ENCODE peak calls at places on chromosomes 11 and 22, in nine cellular contexts. One of them, this sample, is unnamed.

GRCh38 chr11:72553748-72554147 is 119.4 kb upstream of the CLPB start:
- DNase-seq in thoracic aorta: no peak
- DNase-seq in psoas muscle: no peak
- DNase-seq in K562: peak
- DNase-seq in nephron progenitor cell: no peak
- DNase-seq in AG04450: no peak
- DNase-seq in CD4-positive, alpha-beta T cell: no peak
- DNase-seq in H1: peak
- DNase-seq in Peyer's patch: no peak
- DNase-seq in this sample: no peak

GRCh38 chr11:113736323-113736722 is 30.2 kb upstream of the TMPRSS5 start:
- DNase-seq in thoracic aorta: no peak
- DNase-seq in H1: no peak
- DNase-seq in CD4-positive, alpha-beta T cell: no peak
- DNase-seq in psoas muscle: no peak
- DNase-seq in Peyer's patch: no peak
- DNase-seq in K562: no peak
- DNase-seq in nephron progenitor cell: no peak
- DNase-seq in AG04450: no peak
- DNase-seq in this sample: no peak

GRCh38 chr11:74321487-74322188 is 10.2 kb upstream of the P4HA3 start:
- DNase-seq in AG04450: no peak
- DNase-seq in H1: no peak
- DNase-seq in CD4-positive, alpha-beta T cell: no peak
- DNase-seq in Peyer's patch: no peak
- DNase-seq in K562: peak
- DNase-seq in psoas muscle: no peak
- DNase-seq in nephron progenitor cell: peak
- DNase-seq in thoracic aorta: no peak
- DNase-seq in this sample: peak

GRCh38 chr22:37887610-37888378 is 18.3 kb upstream of the MICALL1 start:
- DNase-seq in Peyer's patch: no peak
- DNase-seq in AG04450: peak
- DNase-seq in psoas muscle: no peak
- DNase-seq in nephron progenitor cell: no peak
- DNase-seq in thoracic aorta: no peak
- DNase-seq in CD4-positive, alpha-beta T cell: no peak
- DNase-seq in H1: no peak
- DNase-seq in K562: no peak
- DNase-seq in this sample: no peak

GRCh38 chr11:122045181-122045586 is 70.8 kb downstream of the BLID start:
- DNase-seq in K562: no peak
- DNase-seq in thoracic aorta: no peak
- DNase-seq in CD4-positive, alpha-beta T cell: no peak
- DNase-seq in AG04450: peak
- DNase-seq in psoas muscle: no peak
- DNase-seq in nephron progenitor cell: no peak
- DNase-seq in Peyer's patch: no peak
- DNase-seq in H1: no peak
- DNase-seq in this sample: no peak

GRCh38 chr22:41366323-41367014 is 15.3 kb upstream of the TEF start:
- DNase-seq in thoracic aorta: no peak
- DNase-seq in CD4-positive, alpha-beta T cell: no peak
- DNase-seq in H1: no peak
- DNase-seq in Peyer's patch: no peak
- DNase-seq in nephron progenitor cell: no peak
- DNase-seq in psoas muscle: no peak
- DNase-seq in K562: no peak
- DNase-seq in AG04450: no peak
- DNase-seq in this sample: no peak

GRCh38 chr22:22878801-22879674 is 8.6 kb upstream of the IGLL5 start:
- DNase-seq in psoas muscle: no peak
- DNase-seq in H1: no peak
- DNase-seq in CD4-positive, alpha-beta T cell: no peak
- DNase-seq in thoracic aorta: no peak
- DNase-seq in Peyer's patch: no peak
- DNase-seq in AG04450: no peak
- DNase-seq in nephron progenitor cell: no peak
- DNase-seq in K562: no peak
- DNase-seq in this sample: no peak

GRCh38 chr11:111427471-111427912 is 48.4 kb upstream of the POU2AF1 start:
- DNase-seq in K562: peak
- DNase-seq in psoas muscle: no peak
- DNase-seq in AG04450: no peak
- DNase-seq in thoracic aorta: no peak
- DNase-seq in CD4-positive, alpha-beta T cell: no peak
- DNase-seq in H1: no peak
- DNase-seq in nephron progenitor cell: no peak
- DNase-seq in Peyer's patch: no peak
- DNase-seq in this sample: no peak

GRCh38 chr11:31441296-31441695 is 68.1 kb downstream of the IMMP1L start:
- DNase-seq in psoas muscle: no peak
- DNase-seq in CD4-positive, alpha-beta T cell: no peak
- DNase-seq in Peyer's patch: no peak
- DNase-seq in thoracic aorta: no peak
- DNase-seq in nephron progenitor cell: no peak
- DNase-seq in AG04450: no peak
- DNase-seq in H1: no peak
- DNase-seq in K562: no peak
- DNase-seq in this sample: no peak
- TF ChIP-seq CTCF in psoas muscle: no peak
- TF ChIP-seq CTCF in CD4-positive, alpha-beta T cell: no peak
- TF ChIP-seq CTCF in Peyer's patch: no peak
- TF ChIP-seq CTCF in thoracic aorta: no peak
- TF ChIP-seq CTCF in nephron progenitor cell: no peak
- TF ChIP-seq CTCF in AG04450: no peak
- TF ChIP-seq CTCF in H1: no peak
- TF ChIP-seq CTCF in K562: no peak
- TF ChIP-seq CTCF in this sample: no peak

GRCh38 chr11:128701086-128701485 is 7.2 kb downstream of the FLI1 start:
- DNase-seq in nephron progenitor cell: no peak
- DNase-seq in CD4-positive, alpha-beta T cell: no peak
- DNase-seq in H1: no peak
- DNase-seq in Peyer's patch: no peak
- DNase-seq in psoas muscle: no peak
- DNase-seq in K562: no peak
- DNase-seq in thoracic aorta: no peak
- DNase-seq in AG04450: no peak
- DNase-seq in this sample: no peak

GRCh38 chr11:128701936-128702335 is 8.1 kb downstream of the FLI1 start:
- DNase-seq in Peyer's patch: no peak
- DNase-seq in psoas muscle: no peak
- DNase-seq in CD4-positive, alpha-beta T cell: no peak
- DNase-seq in K562: no peak
- DNase-seq in nephron progenitor cell: no peak
- DNase-seq in AG04450: no peak
- DNase-seq in H1: no peak
- DNase-seq in thoracic aorta: no peak
- DNase-seq in this sample: no peak

GRCh38 chr11:128705124-128705920 is 11.4 kb downstream of the FLI1 start:
- DNase-seq in K562: no peak
- DNase-seq in AG04450: no peak
- DNase-seq in H1: no peak
- DNase-seq in thoracic aorta: no peak
- DNase-seq in Peyer's patch: no peak
- DNase-seq in CD4-positive, alpha-beta T cell: no peak
- DNase-seq in psoas muscle: no peak
- DNase-seq in nephron progenitor cell: no peak
- DNase-seq in this sample: no peak

GRCh38 chr11:128707671-128708070 is 13.8 kb downstream of the FLI1 start:
- DNase-seq in H1: no peak
- DNase-seq in K562: no peak
- DNase-seq in nephron progenitor cell: no peak
- DNase-seq in AG04450: no peak
- DNase-seq in Peyer's patch: no peak
- DNase-seq in psoas muscle: no peak
- DNase-seq in CD4-positive, alpha-beta T cell: no peak
- DNase-seq in thoracic aorta: no peak
- DNase-seq in this sample: no peak

GRCh38 chr11:128704517-128704916 is 10.6 kb downstream of the FLI1 start:
- DNase-seq in psoas muscle: no peak
- DNase-seq in K562: no peak
- DNase-seq in H1: no peak
- DNase-seq in nephron progenitor cell: no peak
- DNase-seq in AG04450: no peak
- DNase-seq in CD4-positive, alpha-beta T cell: no peak
- DNase-seq in Peyer's patch: no peak
- DNase-seq in thoracic aorta: no peak
- DNase-seq in this sample: no peak
- TF ChIP-seq CTCF in psoas muscle: no peak
- TF ChIP-seq CTCF in K562: no peak
- TF ChIP-seq CTCF in H1: no peak
- TF ChIP-seq CTCF in nephron progenitor cell: no peak
- TF ChIP-seq CTCF in AG04450: no peak
- TF ChIP-seq CTCF in CD4-positive, alpha-beta T cell: no peak
- TF ChIP-seq CTCF in Peyer's patch: no peak
- TF ChIP-seq CTCF in thoracic aorta: no peak
- TF ChIP-seq CTCF in this sample: no peak

DNA sequence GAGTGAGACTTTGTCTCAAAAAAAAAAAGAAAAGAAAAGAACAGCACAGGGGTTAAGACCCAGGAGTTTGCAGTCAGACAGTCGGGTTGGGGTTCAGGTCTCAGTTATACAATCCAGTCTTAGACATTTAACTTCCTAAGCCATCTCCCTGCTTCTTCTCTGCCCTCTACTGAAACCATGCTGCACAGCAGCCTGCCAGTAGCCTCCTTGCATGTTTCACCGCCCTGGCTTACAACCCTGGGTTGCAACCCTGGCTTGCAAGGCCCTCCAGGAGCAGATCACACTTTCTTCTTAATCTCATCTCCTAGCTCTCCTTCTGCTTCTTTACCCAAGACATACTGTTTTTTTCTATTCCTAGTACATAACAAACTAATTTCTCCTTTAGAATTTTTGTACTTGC is 5.9 kb upstream of the B3GAT3 start:
- DNase-seq in psoas muscle: no peak
- DNase-seq in H1: no peak
- DNase-seq in Peyer's patch: no peak
- DNase-seq in K562: no peak
- DNase-seq in AG04450: no peak
- DNase-seq in CD4-positive, alpha-beta T cell: no peak
- DNase-seq in thoracic aorta: no peak
- DNase-seq in nephron progenitor cell: no peak
- DNase-seq in this sample: no peak
- TF ChIP-seq CTCF in psoas muscle: no peak
- TF ChIP-seq CTCF in H1: no peak
- TF ChIP-seq CTCF in Peyer's patch: no peak
- TF ChIP-seq CTCF in K562: peak
- TF ChIP-seq CTCF in AG04450: no peak
- TF ChIP-seq CTCF in CD4-positive, alpha-beta T cell: no peak
- TF ChIP-seq CTCF in thoracic aorta: no peak
- TF ChIP-seq CTCF in nephron progenitor cell: no peak
- TF ChIP-seq CTCF in this sample: no peak

GRCh38 chr11:70128435-70128906 is 50.4 kb downstream of the ANO1 start:
- DNase-seq in psoas muscle: no peak
- DNase-seq in AG04450: no peak
- DNase-seq in CD4-positive, alpha-beta T cell: no peak
- DNase-seq in nephron progenitor cell: peak
- DNase-seq in thoracic aorta: peak
- DNase-seq in H1: peak
- DNase-seq in K562: no peak
- DNase-seq in Peyer's patch: no peak
- DNase-seq in this sample: no peak
- TF ChIP-seq CTCF in psoas muscle: no peak
- TF ChIP-seq CTCF in AG04450: no peak
- TF ChIP-seq CTCF in CD4-positive, alpha-beta T cell: no peak
- TF ChIP-seq CTCF in nephron progenitor cell: no peak
- TF ChIP-seq CTCF in thoracic aorta: peak
- TF ChIP-seq CTCF in H1: no peak
- TF ChIP-seq CTCF in K562: no peak
- TF ChIP-seq CTCF in Peyer's patch: no peak
- TF ChIP-seq CTCF in this sample: peak

GRCh38 chr11:86919557-86920210 is 35.5 kb downstream of the FZD4 start:
- DNase-seq in psoas muscle: no peak
- DNase-seq in CD4-positive, alpha-beta T cell: no peak
- DNase-seq in thoracic aorta: no peak
- DNase-seq in AG04450: peak
- DNase-seq in H1: no peak
- DNase-seq in nephron progenitor cell: no peak
- DNase-seq in Peyer's patch: no peak
- DNase-seq in K562: peak
- DNase-seq in this sample: no peak
- TF ChIP-seq CTCF in psoas muscle: peak
- TF ChIP-seq CTCF in CD4-positive, alpha-beta T cell: no peak
- TF ChIP-seq CTCF in thoracic aorta: peak
- TF ChIP-seq CTCF in AG04450: peak
- TF ChIP-seq CTCF in H1: peak
- TF ChIP-seq CTCF in nephron progenitor cell: peak
- TF ChIP-seq CTCF in Peyer's patch: peak
- TF ChIP-seq CTCF in K562: peak
- TF ChIP-seq CTCF in this sample: peak

GRCh38 chr11:119583585-119583984 is 145.4 kb downstream of the NECTIN1 start:
- DNase-seq in CD4-positive, alpha-beta T cell: no peak
- DNase-seq in thoracic aorta: no peak
- DNase-seq in K562: no peak
- DNase-seq in Peyer's patch: no peak
- DNase-seq in H1: no peak
- DNase-seq in nephron progenitor cell: no peak
- DNase-seq in psoas muscle: no peak
- DNase-seq in AG04450: no peak
- DNase-seq in this sample: peak
- TF ChIP-seq CTCF in CD4-positive, alpha-beta T cell: no peak
- TF ChIP-seq CTCF in thoracic aorta: no peak
- TF ChIP-seq CTCF in K562: peak
- TF ChIP-seq CTCF in Peyer's patch: no peak
- TF ChIP-seq CTCF in H1: peak
- TF ChIP-seq CTCF in nephron progenitor cell: peak
- TF ChIP-seq CTCF in psoas muscle: no peak
- TF ChIP-seq CTCF in AG04450: no peak
- TF ChIP-seq CTCF in this sample: no peak

This sample was measured in ascending aorta.